ENCODE peak calls at places on chromosomes 12 and 14, in five cellular contexts. U is HCT116; E is GM20000; Q is CD4-positive, alpha-beta T cell; K is mesothelial cell of epicardium. R is an unnamed sample.

GRCh38 chr12:70045036-70045435 is 198.2 kb upstream of the CNOT2 start:
- DNase-seq in U (no peak), E (no peak), Q (no peak), K (no peak), R (no peak)

GRCh38 chr14:73761621-73762355 is 47.6 kb upstream of the PNMA1 start:
- DNase-seq in U (no peak), E (peak), Q (no peak), K (no peak), R (no peak)

GRCh38 chr14:99755629-99756603 is 37.3 kb upstream of the EML1 start:
- DNase-seq in U (no peak), E (no peak), Q (no peak), K (no peak), R (peak)

GRCh38 chr12:49121047-49121696 is 10.0 kb downstream of the TUBA1B start:
- DNase-seq in U (peak), E (no peak), Q (no peak), K (no peak), R (no peak)

GRCh38 chr12:21169878-21170472 is 39.0 kb downstream of the SLCO1B1 start:
- DNase-seq in U (peak), E (peak), Q (no peak), K (no peak), R (no peak)

GRCh38 chr12:16325426-16325825 is 22.0 kb upstream of the MGST1 start:
- DNase-seq in U (no peak), E (no peak), Q (no peak), K (no peak), R (no peak)

GRCh38 chr12:86837246-86837645 is 581.1 kb upstream of the MGAT4C start:
- DNase-seq in U (no peak), E (no peak), Q (no peak), K (no peak), R (no peak)

GRCh38 chr12:110079477-110080400 is 31.4 kb upstream of the C12orf76 start:
- DNase-seq in U (no peak), E (peak), Q (peak), K (no peak), R (no peak)

GRCh38 chr14:58667900-58668299 is 30.1 kb downstream of the DACT1 start:
- DNase-seq in U (no peak), E (no peak), Q (no peak), K (no peak), R (no peak)

GRCh38 chr12:62866451-62867082 is 68.4 kb downstream of the PPM1H start:
- DNase-seq in U (no peak), E (no peak), Q (no peak), K (no peak), R (no peak)

GRCh38 chr14:64614992-64615391 is 65.2 kb downstream of the PPP1R36 start:
- DNase-seq in U (no peak), E (no peak), Q (no peak), K (no peak), R (no peak)

GRCh38 chr14:99232406-99233214 is 39.4 kb downstream of the BCL11B start:
- DNase-seq in U (no peak), E (no peak), Q (no peak), K (peak), R (no peak)

GRCh38 chr14:61179061-61179675 is 102.0 kb downstream of the TMEM30B start:
- DNase-seq in U (peak), E (no peak), Q (no peak), K (no peak), R (no peak)

GRCh38 chr12:2129076-2129475 is 76.3 kb downstream of the CACNA1C start:
- DNase-seq in U (no peak), E (no peak), Q (no peak), K (no peak), R (no peak)

GRCh38 chr14:105939810-105940508 is 413.6 kb downstream of the TMEM121 start:
- DNase-seq in U (no peak), E (no peak), Q (no peak), K (no peak), R (peak)

GRCh38 chr12:110846615-110847566 is at the start of gene CCDC63:
- DNase-seq in U (peak), E (peak), Q (peak), K (peak), R (peak)

GRCh38 chr14:99612737-99613330 is 8.8 kb upstream of the CCDC85C start:
- DNase-seq in U (no peak), E (no peak), Q (no peak), K (no peak), R (no peak)

GRCh38 chr12:91991397-91992187 is 154.1 kb downstream of the BTG1 start:
- DNase-seq in U (no peak), E (peak), Q (no peak), K (no peak), R (no peak)

GRCh38 chr12:117835113-117835512 is 133.7 kb downstream of the KSR2 start:
- DNase-seq in U (no peak), E (no peak), Q (no peak), K (no peak), R (no peak)

GRCh38 chr14:38261620-38262019 is 5.7 kb upstream of the CLEC14A start:
- DNase-seq in U (no peak), E (no peak), Q (no peak), K (no peak), R (no peak)

GRCh38 chr14:28763914-28764848 is 2.4 kb upstream of the FOXG1 start:
- DNase-seq in U (no peak), E (no peak), Q (no peak), K (no peak), R (no peak)

GRCh38 chr12:103169-103981 is 36.8 kb downstream of the IQSEC3 start:
- DNase-seq in U (peak), E (no peak), Q (no peak), K (no peak), R (no peak)

GRCh38 chr14:100531152-100531551 is 56.1 kb downstream of the BEGAIN start:
- DNase-seq in U (no peak), E (peak), Q (no peak), K (no peak), R (no peak)

GRCh38 chr12:109452489-109452888 is 24.6 kb downstream of the KCTD10 start:
- DNase-seq in U (no peak), E (no peak), Q (no peak), K (no peak), R (no peak)

GRCh38 chr14:93972618-93973205 is 3.7 kb downstream of the ASB2 start:
- DNase-seq in U (no peak), E (no peak), Q (no peak), K (no peak), R (no peak)

GRCh38 chr12:132132609-132133430 is 11.3 kb downstream of the DDX51 start:
- DNase-seq in U (no peak), E (no peak), Q (no peak), K (no peak), R (no peak)

GRCh38 chr14:94044476-94045091 is 18.4 kb downstream of the OTUB2 start:
- DNase-seq in U (no peak), E (no peak), Q (no peak), K (no peak), R (no peak)

GRCh38 chr14:74804219-74804825 is 41.2 kb downstream of the YLPM1 start:
- DNase-seq in U (peak), E (peak), Q (no peak), K (no peak), R (no peak)
- TF ChIP-seq CTCF in U (peak), E (peak), Q (peak), K (no peak), R (peak)

GRCh38 chr14:33505295-33505962 is 445.4 kb downstream of the EGLN3 start:
- DNase-seq in U (no peak), E (no peak), Q (no peak), K (no peak), R (no peak)

GRCh38 chr14:33493990-33494389 is 456.9 kb downstream of the EGLN3 start:
- DNase-seq in U (no peak), E (no peak), Q (no peak), K (no peak), R (no peak)

DNA sequence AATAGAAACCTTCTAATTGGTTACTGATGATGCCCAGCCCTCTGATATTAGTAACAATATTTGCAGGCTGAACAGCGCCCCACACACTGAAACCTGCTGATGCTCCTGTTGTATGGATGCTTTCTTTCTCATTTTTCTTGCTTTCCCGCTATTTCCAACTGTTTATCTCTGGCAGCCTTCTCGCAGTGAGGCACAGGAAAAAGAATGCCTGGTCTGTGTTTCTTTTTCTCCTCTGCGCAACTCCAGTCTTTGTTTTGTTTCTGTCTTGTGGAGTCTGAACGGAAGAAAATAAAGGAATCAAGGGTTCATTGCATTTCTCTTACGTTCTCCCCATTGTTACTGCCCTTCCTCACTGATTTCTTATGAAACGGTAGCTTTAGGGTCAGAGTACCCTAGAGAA is 451.2 kb downstream of the EGLN3 start:
- DNase-seq in U (no peak), E (no peak), Q (no peak), K (no peak), R (no peak)
- TF ChIP-seq CTCF in U (no peak), E (no peak), Q (no peak), K (no peak), R (no peak)

DNA sequence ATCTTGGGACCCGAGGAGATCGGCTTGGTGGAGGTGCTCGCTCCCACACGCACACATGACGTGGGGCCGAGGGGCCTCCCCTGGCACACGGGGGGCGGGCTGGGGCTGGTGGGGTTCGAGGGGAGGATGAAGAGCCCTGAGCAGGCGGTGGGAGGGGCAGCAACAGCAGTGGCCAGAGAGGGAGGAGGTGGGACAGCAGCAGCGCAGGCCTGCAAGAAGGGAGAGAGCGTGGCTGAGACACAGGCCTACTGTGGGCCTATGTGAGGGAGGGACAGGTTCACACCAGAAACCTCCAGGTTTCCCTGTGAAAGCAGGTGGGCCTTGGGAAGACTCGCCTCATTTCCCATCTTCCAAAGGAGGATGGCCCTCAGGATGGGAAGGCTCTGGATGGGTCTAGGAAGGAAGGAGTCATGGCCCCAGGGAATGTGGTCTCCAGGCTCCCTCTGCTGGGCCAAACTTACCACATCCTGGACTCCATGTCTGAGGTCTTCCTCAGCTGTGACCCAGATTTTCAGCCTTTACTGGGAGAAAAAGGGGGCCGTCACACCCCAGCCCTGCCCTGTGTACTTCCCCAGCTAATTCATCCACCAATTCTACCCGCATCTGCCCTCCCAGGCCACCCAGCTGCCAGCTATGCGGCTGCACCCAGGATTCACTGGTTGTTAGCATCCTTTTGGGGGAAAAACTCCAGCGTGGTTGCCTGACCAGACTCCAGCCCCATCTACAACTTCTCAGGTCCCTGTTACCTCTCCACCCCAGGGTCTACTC is 2.8 kb downstream of the PIANP start:
- DNase-seq in U (peak), E (peak), Q (no peak), K (no peak), R (no peak)
- TF ChIP-seq CTCF in U (peak), E (peak), Q (no peak), K (no peak), R (peak)

GRCh38 chr12:82797480-82797879 is 110.8 kb downstream of the TMTC2 start:
- DNase-seq in U (no peak), E (no peak), Q (no peak), K (no peak), R (no peak)
- TF ChIP-seq CTCF in U (no peak), E (no peak), Q (no peak), K (no peak), R (no peak)

DNA sequence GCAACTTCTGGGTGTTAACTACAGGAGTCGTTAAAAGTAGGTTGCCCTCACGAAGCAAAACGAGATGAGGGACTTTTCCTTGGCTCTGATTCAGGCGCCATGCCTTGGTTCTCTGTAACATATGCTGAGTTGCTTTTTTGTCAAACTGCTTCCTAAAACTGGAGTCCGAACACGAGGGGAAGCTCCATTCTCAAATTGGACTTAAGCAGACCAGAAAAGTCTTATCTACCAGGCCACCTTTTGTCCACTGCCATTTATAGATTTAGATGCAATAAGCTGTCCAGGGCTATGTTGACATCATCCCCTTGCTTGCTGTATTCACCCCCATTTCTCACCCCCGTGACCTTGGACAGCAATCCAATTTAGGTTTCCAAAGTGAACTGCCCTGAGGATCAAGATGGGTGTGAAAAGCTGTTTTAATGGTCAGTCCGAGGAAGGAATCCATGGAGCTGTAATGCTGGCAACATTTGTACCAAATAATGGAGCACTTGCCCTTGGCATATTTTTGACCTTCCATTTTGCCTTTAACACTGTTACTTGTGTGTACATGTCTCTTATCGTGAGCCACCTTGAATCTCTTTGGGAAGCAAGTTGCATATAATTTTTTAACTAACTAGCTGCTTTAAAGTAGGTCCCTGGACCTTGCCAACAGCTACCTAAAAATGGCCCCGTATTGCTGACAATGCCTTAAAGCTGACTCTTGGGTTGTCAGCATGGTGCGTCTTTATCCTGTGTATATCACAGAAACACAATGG is 298.1 kb downstream of the EGLN3 start:
- DNase-seq in U (no peak), E (no peak), Q (no peak), K (no peak), R (no peak)
- TF ChIP-seq CTCF in U (no peak), E (no peak), Q (no peak), K (no peak), R (no peak)

DNA sequence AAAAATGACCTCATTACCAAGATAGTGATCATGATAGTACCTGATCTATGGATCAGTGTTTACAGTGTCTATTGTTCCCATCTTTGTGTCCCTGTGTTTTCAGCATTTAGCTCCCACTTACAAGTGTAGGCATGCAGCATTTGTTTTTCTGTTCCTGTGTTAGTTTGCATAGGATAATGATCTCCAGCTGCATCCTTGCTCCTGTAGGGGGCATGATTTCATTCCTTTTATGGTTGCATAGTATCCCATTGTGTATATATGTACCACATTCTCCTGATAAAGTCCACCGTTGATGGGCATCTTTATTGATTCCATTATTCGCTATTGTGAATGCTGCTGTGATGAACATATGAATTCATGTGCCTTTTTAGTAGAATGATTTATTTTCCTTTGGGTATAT is 215.4 kb upstream of the NAV3 start:
- DNase-seq in U (peak), E (no peak), Q (no peak), K (no peak), R (no peak)
- TF ChIP-seq CTCF in U (peak), E (no peak), Q (no peak), K (no peak), R (peak)

GRCh38 chr12:51374346-51374745 is 16.9 kb downstream of the GALNT6 start:
- DNase-seq in U (no peak), E (no peak), Q (no peak), K (no peak), R (no peak)

GRCh38 chr12:51371295-51371953 is 19.8 kb downstream of the GALNT6 start:
- DNase-seq in U (peak), E (no peak), Q (no peak), K (no peak), R (peak)

GRCh38 chr12:51373222-51373621 is 18.0 kb downstream of the GALNT6 start:
- DNase-seq in U (no peak), E (no peak), Q (no peak), K (no peak), R (no peak)

GRCh38 chr12:51370667-51371066 is 20.5 kb downstream of the GALNT6 start:
- DNase-seq in U (no peak), E (no peak), Q (no peak), K (no peak), R (no peak)

GRCh38 chr12:51372021-51372420 is 19.2 kb downstream of the GALNT6 start:
- DNase-seq in U (no peak), E (no peak), Q (no peak), K (no peak), R (no peak)
- TF ChIP-seq CTCF in U (no peak), E (no peak), Q (no peak), K (no peak), R (no peak)

DNA sequence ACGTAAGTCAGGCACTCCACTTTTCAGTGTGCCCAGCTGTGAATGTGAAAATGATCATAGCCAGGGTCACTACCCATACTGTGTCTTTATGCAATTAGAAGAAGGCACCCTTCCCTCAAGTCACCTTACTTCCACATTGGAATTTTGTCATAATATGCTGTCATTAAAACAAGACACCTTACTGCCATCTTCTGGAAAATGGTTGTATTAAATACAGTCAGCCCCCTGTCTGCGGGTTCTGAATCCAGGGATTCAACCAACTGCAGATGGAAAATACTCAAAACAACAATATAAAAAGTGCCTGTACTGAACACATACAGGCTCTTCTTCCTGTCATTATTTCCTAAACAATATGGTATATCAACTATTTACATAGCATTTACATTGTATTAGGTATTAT is 70.2 kb upstream of the TBX5 start:
- DNase-seq in U (peak), E (no peak), Q (no peak), K (no peak), R (no peak)
- TF ChIP-seq CTCF in U (peak), E (no peak), Q (no peak), K (no peak), R (no peak)